ENCODE peak calls at places on chromosomes 1 and 21, in eight cellular contexts. O is heart left ventricle, S is epithelial cell of esophagus, Z is hepatocyte, F is esophagus muscularis mucosa, G is heart right ventricle, I is K562, H is left lung. M is an unnamed sample.

GRCh38 chr1:45490121-45490622 is 791 bp downstream of the TESK2 start:
- DNase-seq in F (no peak), S (no peak), I (no peak), O (no peak), Z (no peak), G (no peak), H (no peak), M (no peak)

GRCh38 chr1:96519851-96520281 is 201.7 kb upstream of the PTBP2 start:
- DNase-seq in H (no peak), I (no peak), S (no peak), Z (no peak), F (no peak), G (no peak), O (no peak), M (peak; percentile 50)

GRCh38 chr21:38083534-38083933 is 167.3 kb upstream of the KCNJ6 start:
- DNase-seq in F (no peak), S (no peak), H (no peak), I (no peak), G (no peak), O (no peak), Z (no peak), M (no peak)

GRCh38 chr1:185534806-185535205 is 199.4 kb upstream of the HMCN1 start:
- DNase-seq in I (no peak), Z (no peak), F (no peak), G (no peak), S (no peak), H (no peak), O (no peak), M (no peak)

GRCh38 chr1:7967206-7967605 is 5.7 kb downstream of the PARK7 start:
- DNase-seq in F (no peak), S (no peak), H (no peak), I (no peak), O (no peak), G (no peak), Z (no peak), M (no peak)

GRCh38 chr1:32334864-32335618 is 992 bp downstream of the MARCKSL1 start:
- DNase-seq in O (peak; percentile 81), Z (peak; percentile 80), S (peak; percentile 35), H (peak; percentile 91), F (no peak), I (peak; percentile 85), G (no peak), M (peak; percentile 62)

GRCh38 chr1:21322681-21323016 is 32.4 kb upstream of the ECE1 start:
- DNase-seq in G (no peak), O (no peak), H (no peak), Z (no peak), I (no peak), F (no peak), S (no peak), M (no peak)

GRCh38 chr21:44431300-44431699 is 24.0 kb upstream of the LRRC3 start:
- DNase-seq in G (no peak), S (no peak), I (no peak), H (no peak), F (no peak), Z (no peak), O (no peak), M (no peak)

GRCh38 chr1:18681423-18681835 is 50.8 kb downstream of the PAX7 start:
- DNase-seq in O (no peak), F (no peak), I (peak; percentile 79), Z (peak; percentile 79), H (no peak), G (no peak), S (peak; percentile 60), M (no peak)

GRCh38 chr1:64505944-64506658 is 36.2 kb downstream of the CACHD1 start:
- DNase-seq in H (peak; percentile 69), G (no peak), S (peak; percentile 80), I (no peak), F (no peak), O (no peak), Z (peak; percentile 69), M (no peak)

DNA sequence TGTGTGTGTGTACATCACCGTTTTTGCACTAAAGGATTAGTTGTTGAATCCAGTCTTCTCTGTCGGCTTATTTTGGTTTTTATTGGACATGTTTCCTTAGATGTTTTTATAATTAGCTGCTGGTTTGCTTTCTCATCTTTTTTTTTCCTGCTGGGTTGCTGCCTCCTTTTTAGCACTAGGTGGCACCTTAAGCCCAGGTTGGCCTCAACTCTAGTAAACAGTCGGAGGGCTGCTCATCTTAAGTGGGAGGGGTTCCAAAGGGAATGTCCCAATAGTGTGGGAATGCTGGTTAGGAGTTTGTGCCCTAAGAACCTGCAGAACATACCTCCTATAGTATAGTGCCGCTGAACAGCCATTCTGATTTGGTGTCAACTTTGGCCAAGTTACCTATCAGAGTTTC is 570.1 kb upstream of the CXADR start:
- DNase-seq in S (peak; percentile 58), I (no peak), H (no peak), F (no peak), Z (peak; percentile 42), G (no peak), O (no peak), M (no peak)
- TF ChIP-seq CTCF in S (peak; percentile 77), I (no peak), H (no peak), F (no peak), Z (peak; percentile 41), G (peak; percentile 10), O (peak; percentile 25), M (no peak)

DNA sequence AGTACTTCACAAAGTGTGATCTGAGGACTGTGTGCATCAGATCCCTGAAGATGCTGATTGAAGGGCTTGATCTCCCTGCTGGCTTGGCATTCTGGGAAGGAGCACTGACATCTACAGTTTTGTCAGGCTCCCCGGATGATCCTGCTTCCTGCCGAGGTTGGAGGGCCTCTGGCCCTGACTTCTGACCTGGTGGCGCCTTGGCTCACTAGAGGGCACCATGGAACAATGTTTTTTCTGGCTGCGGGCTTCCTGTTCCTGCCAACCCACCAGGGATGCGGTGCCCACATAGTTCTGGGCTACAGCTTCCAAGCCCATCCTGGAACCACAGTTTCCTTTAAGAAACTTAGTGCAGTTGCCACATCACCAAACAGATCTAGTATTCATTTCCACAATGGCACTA is 38.8 kb upstream of the RASAL2 start:
- DNase-seq in I (no peak), F (no peak), Z (no peak), S (peak; percentile 39), O (peak; percentile 69), G (peak; percentile 48), H (peak; percentile 72), M (peak; percentile 29)
- TF ChIP-seq CTCF in I (no peak), F (peak; percentile 12), Z (peak; percentile 19), S (peak; percentile 24), O (peak; percentile 55), G (peak; percentile 62), H (peak; percentile 20), M (no peak)

GRCh38 chr1:218299416-218299815 is 14.3 kb downstream of the RRP15 start:
- DNase-seq in H (no peak), F (no peak), O (no peak), Z (peak; percentile 37), G (no peak), S (peak; percentile 60), I (peak; percentile 54), M (no peak)
- TF ChIP-seq CTCF in H (peak; percentile 28), F (no peak), O (peak; percentile 40), Z (peak; percentile 68), G (peak; percentile 63), S (peak; percentile 54), I (peak; percentile 54), M (peak; percentile 28)

GRCh38 chr1:14167889-14168288 is 430.6 kb upstream of the KAZN start:
- DNase-seq in G (no peak), I (no peak), S (no peak), H (no peak), F (no peak), Z (no peak), O (no peak), M (no peak)

GRCh38 chr1:14168663-14169062 is 429.8 kb upstream of the KAZN start:
- DNase-seq in F (no peak), H (no peak), Z (no peak), S (no peak), G (no peak), O (no peak), I (no peak), M (no peak)

GRCh38 chr1:14160766-14161165 is 437.7 kb upstream of the KAZN start:
- DNase-seq in Z (no peak), G (no peak), I (no peak), F (no peak), O (no peak), H (no peak), S (no peak), M (no peak)

DNA sequence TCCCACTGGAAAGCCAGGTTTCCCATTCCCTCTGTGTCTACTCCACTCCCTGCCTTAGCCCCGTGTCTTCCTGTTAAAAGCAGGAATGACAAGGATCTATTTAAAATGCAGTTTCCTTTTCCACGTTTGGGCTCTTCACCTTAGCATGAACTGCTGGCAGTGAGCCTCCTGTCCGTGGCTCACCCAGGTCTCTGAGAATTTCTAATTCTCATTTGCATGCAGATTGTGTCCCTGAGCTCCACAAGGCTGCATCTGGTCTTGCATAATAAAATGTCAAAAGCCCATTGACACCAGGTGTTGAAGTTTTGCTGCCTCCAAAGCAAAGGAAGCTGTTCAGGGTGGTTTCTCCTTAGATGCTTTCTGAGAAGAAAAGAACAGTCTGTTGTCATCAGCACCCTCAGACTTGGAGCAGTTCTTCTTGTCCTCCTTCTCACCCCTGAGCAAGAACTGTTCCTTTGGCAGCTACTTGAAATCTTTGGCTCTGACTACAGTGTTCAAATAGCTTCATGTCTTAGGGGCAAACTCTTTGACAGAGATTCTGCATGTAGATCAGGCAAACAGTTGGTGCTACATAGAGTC is 433.1 kb upstream of the KAZN start:
- DNase-seq in G (no peak), O (no peak), S (no peak), Z (no peak), I (no peak), F (no peak), H (no peak), M (no peak)
- TF ChIP-seq CTCF in G (no peak), O (no peak), S (no peak), Z (no peak), I (no peak), F (no peak), H (no peak), M (no peak)

DNA sequence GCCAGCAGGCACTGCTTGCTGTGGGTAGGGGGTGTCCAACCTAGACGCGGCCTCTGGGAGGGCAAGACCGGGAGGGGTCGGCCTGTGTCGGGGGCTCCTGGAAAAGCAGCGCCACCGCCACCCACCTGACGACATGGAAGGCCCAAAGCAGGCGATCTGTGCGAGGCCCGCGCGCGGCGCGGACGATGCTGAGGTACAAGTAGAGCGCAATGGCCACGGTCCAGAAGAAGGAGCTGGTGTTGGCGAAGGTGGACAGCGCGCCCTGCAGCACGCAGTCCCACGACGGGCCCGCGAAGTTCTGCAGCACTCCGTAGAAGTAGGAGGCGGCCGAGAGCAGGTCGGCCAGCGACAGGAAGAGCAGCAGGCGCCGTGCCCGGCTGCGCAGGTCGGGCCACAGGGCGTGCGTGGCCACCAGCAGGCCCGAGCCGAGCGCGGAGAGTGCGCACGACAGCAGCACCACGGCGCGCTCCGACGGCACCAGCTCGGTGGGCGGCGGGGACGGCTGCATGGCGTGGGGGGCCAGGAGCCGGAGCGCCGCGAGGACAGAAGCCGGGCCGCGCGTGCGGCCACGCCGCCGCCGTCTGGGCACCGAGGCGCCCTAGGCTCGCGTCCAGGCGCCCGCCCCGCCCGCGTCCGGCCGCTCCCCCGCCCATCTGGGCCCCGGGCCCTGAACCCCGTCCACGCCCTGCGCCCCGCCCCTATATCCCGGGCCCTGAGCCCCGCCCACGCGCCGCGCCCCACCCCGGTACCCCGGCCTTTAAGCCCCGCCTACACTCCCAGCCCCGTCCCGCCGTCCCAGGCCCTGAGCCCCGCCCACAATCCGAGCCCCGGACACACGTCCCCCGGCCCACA is at the start of gene GPR157:
- DNase-seq in H (peak; percentile 99), I (peak; percentile 100), S (peak; percentile 88), F (peak; percentile 94), Z (peak; percentile 95), O (peak; percentile 96), G (peak; percentile 89), M (peak; percentile 89)
- TF ChIP-seq CTCF in H (no peak), I (peak; percentile 45), S (peak; percentile 3), F (peak; percentile 7), Z (peak; percentile 12), O (no peak), G (peak; percentile 38), M (no peak)

GRCh38 chr1:244273262-244273844 is 178.4 kb downstream of the ADSS2 start:
- DNase-seq in F (no peak), S (no peak), Z (no peak), I (no peak), H (no peak), O (no peak), G (no peak), M (no peak)
- TF ChIP-seq CTCF in F (no peak), S (no peak), Z (no peak), I (no peak), H (no peak), O (no peak), G (no peak), M (no peak)

M was measured in nephron progenitor cell.